ENCODE peak calls at places on chromosomes 6 and 20, in five cellular contexts. G, Q, B, V and M are unnamed samples.

GRCh38 chr6:16205377-16206144 is 32.8 kb upstream of the GMPR start:
- DNase-seq in V (no peak), Q (no peak), G (no peak), B (no peak), M (no peak)

GRCh38 chr6:39602590-39603319 is 122.5 kb downstream of the KIF6 start:
- DNase-seq in B (no peak), V (no peak), G (no peak), Q (no peak), M (no peak)

GRCh38 chr20:60009826-60010616 is 51.8 kb downstream of the CDH26 start:
- DNase-seq in B (no peak), V (no peak), G (peak), Q (no peak), M (peak)

GRCh38 chr6:155272353-155273222 is 8.8 kb downstream of the CLDN20 start:
- DNase-seq in B (no peak), V (no peak), Q (no peak), G (no peak), M (no peak)

GRCh38 chr6:141050470-141050869 is 1082.3 kb upstream of the GJE1 start:
- DNase-seq in G (no peak), V (no peak), Q (no peak), B (no peak), M (no peak)

GRCh38 chr6:84738996-84739865 is 25.2 kb downstream of the TBX18 start:
- DNase-seq in B (no peak), G (no peak), Q (no peak), V (no peak), M (no peak)

GRCh38 chr6:125217369-125217768 is 63.8 kb downstream of the TPD52L1 start:
- DNase-seq in Q (no peak), V (no peak), G (no peak), B (no peak), M (no peak)

GRCh38 chr6:37056439-37057127 is 51.1 kb downstream of the FGD2 start:
- DNase-seq in G (peak), Q (no peak), V (no peak), B (no peak), M (no peak)

GRCh38 chr6:47187883-47188587 is 121.7 kb downstream of the TNFRSF21 start:
- DNase-seq in G (no peak), Q (no peak), V (no peak), B (no peak), M (no peak)

GRCh38 chr20:41287327-41287726 is 30.2 kb downstream of the ZHX3 start:
- DNase-seq in G (no peak), B (no peak), V (no peak), Q (no peak), M (no peak)

GRCh38 chr20:63052571-63053429 is 46.0 kb upstream of the BHLHE23 start:
- DNase-seq in B (no peak), Q (no peak), G (no peak), V (no peak), M (no peak)

GRCh38 chr6:161226005-161226964 is 47.6 kb downstream of the AGPAT4 start:
- DNase-seq in V (no peak), Q (no peak), B (no peak), G (no peak), M (no peak)

GRCh38 chr6:45801471-45802289 is 214.0 kb downstream of the CLIC5 start:
- DNase-seq in V (no peak), Q (no peak), G (no peak), B (no peak), M (no peak)

GRCh38 chr6:79671605-79672266 is 40.6 kb downstream of the SH3BGRL2 start:
- DNase-seq in V (no peak), G (no peak), B (no peak), Q (peak), M (no peak)

GRCh38 chr6:39865011-39865888 is 69.0 kb downstream of the MOCS1 start:
- DNase-seq in G (peak), V (peak), Q (peak), B (peak), M (peak)

GRCh38 chr6:143361536-143362191 is 88.8 kb downstream of the ADAT2 start:
- DNase-seq in B (no peak), G (no peak), V (no peak), Q (no peak), M (no peak)

GRCh38 chr20:33482581-33482980 is 7.3 kb upstream of the CBFA2T2 start:
- DNase-seq in Q (no peak), B (no peak), V (no peak), G (no peak), M (no peak)

GRCh38 chr6:72742274-72742673 is 120.4 kb downstream of the KCNQ5 start:
- DNase-seq in G (no peak), B (no peak), V (no peak), Q (no peak), M (no peak)

GRCh38 chr6:108127826-108128225 is 38.0 kb upstream of the NR2E1 start:
- DNase-seq in G (no peak), Q (no peak), B (no peak), V (no peak), M (no peak)

GRCh38 chr6:155106456-155107107 is 111.5 kb downstream of the TIAM2 start:
- DNase-seq in Q (no peak), B (no peak), G (no peak), V (no peak), M (no peak)

GRCh38 chr6:116387374-116387773 is 16.6 kb downstream of the DSE start:
- DNase-seq in B (no peak), V (no peak), G (no peak), Q (no peak), M (no peak)

GRCh38 chr20:62850333-62850974 is 11.2 kb downstream of the TCFL5 start:
- DNase-seq in Q (no peak), G (peak), V (no peak), B (no peak), M (no peak)

GRCh38 chr20:872855-873520 is 39.5 kb downstream of the FAM110A start:
- DNase-seq in Q (no peak), V (no peak), G (peak), B (no peak), M (peak)

GRCh38 chr20:10855031-10855430 is 181.2 kb upstream of the JAG1 start:
- DNase-seq in Q (no peak), B (no peak), V (no peak), G (no peak), M (no peak)

GRCh38 chr6:169269180-169270076 is 15.8 kb upstream of the THBS2 start:
- DNase-seq in Q (no peak), B (no peak), V (no peak), G (no peak), M (no peak)

GRCh38 chr20:4802522-4802921 is 80.8 kb downstream of the PRND start:
- DNase-seq in G (no peak), Q (no peak), V (no peak), B (no peak), M (no peak)

GRCh38 chr6:52995913-52996685 is 1.0 kb upstream of the GSTA4 start:
- DNase-seq in B (peak), Q (peak), G (peak), V (peak), M (peak)

GRCh38 chr6:148776321-148776966 is 29.6 kb downstream of the UST start:
- DNase-seq in G (no peak), Q (no peak), B (no peak), V (no peak), M (no peak)